ENCODE peak calls at places on chromosome 2, in eight cellular contexts. One of them, this sample, is unnamed.

GRCh38 chr2:64332300-64332699 is 121.7 kb upstream of the LGALSL start:
- DNase-seq in prostate gland: no peak
- DNase-seq in uterus: no peak
- DNase-seq in K562: no peak
- DNase-seq in suprapubic skin: peak; percentile 6
- DNase-seq in body of pancreas: no peak
- DNase-seq in IMR-90: peak; percentile 5
- DNase-seq in A549: no peak
- DNase-seq in this sample: no peak

GRCh38 chr2:45938649-45939511 is 287.4 kb downstream of the PRKCE start:
- DNase-seq in body of pancreas: peak; percentile 87
- DNase-seq in IMR-90: peak; percentile 97
- DNase-seq in prostate gland: peak; percentile 90
- DNase-seq in A549: peak; percentile 99
- DNase-seq in uterus: peak; percentile 81
- DNase-seq in suprapubic skin: peak; percentile 85
- DNase-seq in K562: no peak
- DNase-seq in this sample: peak; percentile 65

GRCh38 chr2:46239175-46239846 is 57.9 kb upstream of the EPAS1 start:
- DNase-seq in body of pancreas: peak; percentile 11
- DNase-seq in IMR-90: no peak
- DNase-seq in prostate gland: no peak
- DNase-seq in uterus: no peak
- DNase-seq in K562: no peak
- DNase-seq in A549: no peak
- DNase-seq in suprapubic skin: no peak
- DNase-seq in this sample: no peak

GRCh38 chr2:7992612-7993596 is 689.0 kb upstream of the ID2 start:
- DNase-seq in prostate gland: no peak
- DNase-seq in body of pancreas: no peak
- DNase-seq in K562: no peak
- DNase-seq in IMR-90: peak; percentile 49
- DNase-seq in uterus: no peak
- DNase-seq in suprapubic skin: no peak
- DNase-seq in A549: no peak
- DNase-seq in this sample: no peak

GRCh38 chr2:164651361-164651760 is 30.1 kb upstream of the GRB14 start:
- DNase-seq in prostate gland: no peak
- DNase-seq in IMR-90: no peak
- DNase-seq in body of pancreas: no peak
- DNase-seq in suprapubic skin: no peak
- DNase-seq in A549: no peak
- DNase-seq in K562: no peak
- DNase-seq in uterus: no peak
- DNase-seq in this sample: no peak

GRCh38 chr2:60426908-60427307 is 126.5 kb downstream of the BCL11A start:
- DNase-seq in uterus: no peak
- DNase-seq in K562: no peak
- DNase-seq in body of pancreas: peak; percentile 24
- DNase-seq in A549: no peak
- DNase-seq in prostate gland: no peak
- DNase-seq in IMR-90: no peak
- DNase-seq in suprapubic skin: no peak
- DNase-seq in this sample: no peak

GRCh38 chr2:202034249-202035088 is 814 bp downstream of the FZD7 start:
- DNase-seq in suprapubic skin: no peak
- DNase-seq in K562: peak; percentile 32
- DNase-seq in IMR-90: no peak
- DNase-seq in uterus: peak; percentile 40
- DNase-seq in prostate gland: peak; percentile 30
- DNase-seq in body of pancreas: no peak
- DNase-seq in A549: peak; percentile 52
- DNase-seq in this sample: peak; percentile 22

GRCh38 chr2:31227711-31228125 is 6.2 kb upstream of the EHD3 start:
- DNase-seq in suprapubic skin: no peak
- DNase-seq in IMR-90: peak; percentile 51
- DNase-seq in body of pancreas: no peak
- DNase-seq in prostate gland: peak; percentile 69
- DNase-seq in A549: no peak
- DNase-seq in K562: no peak
- DNase-seq in uterus: no peak
- DNase-seq in this sample: no peak

GRCh38 chr2:8515390-8515761 is 166.5 kb upstream of the ID2 start:
- DNase-seq in prostate gland: no peak
- DNase-seq in A549: no peak
- DNase-seq in body of pancreas: peak; percentile 52
- DNase-seq in K562: no peak
- DNase-seq in uterus: no peak
- DNase-seq in IMR-90: no peak
- DNase-seq in suprapubic skin: no peak
- DNase-seq in this sample: no peak

GRCh38 chr2:239629936-239630617 is 229.3 kb upstream of the HDAC4 start:
- DNase-seq in body of pancreas: no peak
- DNase-seq in uterus: no peak
- DNase-seq in IMR-90: no peak
- DNase-seq in suprapubic skin: no peak
- DNase-seq in prostate gland: no peak
- DNase-seq in K562: no peak
- DNase-seq in A549: no peak
- DNase-seq in this sample: no peak

GRCh38 chr2:235463893-235464292 is 29.9 kb upstream of the AGAP1 start:
- DNase-seq in IMR-90: no peak
- DNase-seq in suprapubic skin: no peak
- DNase-seq in prostate gland: no peak
- DNase-seq in K562: no peak
- DNase-seq in uterus: no peak
- DNase-seq in body of pancreas: peak; percentile 50
- DNase-seq in A549: no peak
- DNase-seq in this sample: no peak

GRCh38 chr2:27955762-27956161 is 65.2 kb downstream of the BABAM2 start:
- DNase-seq in K562: no peak
- DNase-seq in prostate gland: no peak
- DNase-seq in uterus: no peak
- DNase-seq in A549: no peak
- DNase-seq in suprapubic skin: no peak
- DNase-seq in IMR-90: peak; percentile 11
- DNase-seq in body of pancreas: no peak
- DNase-seq in this sample: no peak

GRCh38 chr2:146997945-146998344 is 846.9 kb upstream of the ACVR2A start:
- DNase-seq in prostate gland: no peak
- DNase-seq in A549: no peak
- DNase-seq in K562: no peak
- DNase-seq in IMR-90: no peak
- DNase-seq in suprapubic skin: no peak
- DNase-seq in uterus: no peak
- DNase-seq in body of pancreas: no peak
- DNase-seq in this sample: no peak

GRCh38 chr2:168912466-168913170 is 11.5 kb downstream of the G6PC2 start:
- DNase-seq in prostate gland: no peak
- DNase-seq in suprapubic skin: no peak
- DNase-seq in uterus: peak; percentile 37
- DNase-seq in A549: no peak
- DNase-seq in IMR-90: peak; percentile 4
- DNase-seq in K562: no peak
- DNase-seq in body of pancreas: peak; percentile 27
- DNase-seq in this sample: no peak

GRCh38 chr2:223681125-223681524 is 79.0 kb upstream of the SCG2 start:
- DNase-seq in uterus: no peak
- DNase-seq in K562: no peak
- DNase-seq in A549: no peak
- DNase-seq in IMR-90: no peak
- DNase-seq in body of pancreas: no peak
- DNase-seq in suprapubic skin: no peak
- DNase-seq in prostate gland: no peak
- DNase-seq in this sample: no peak

GRCh38 chr2:72895759-72896281 is 8.6 kb downstream of the SPR start:
- DNase-seq in A549: no peak
- DNase-seq in suprapubic skin: no peak
- DNase-seq in IMR-90: peak; percentile 55
- DNase-seq in body of pancreas: peak; percentile 39
- DNase-seq in K562: no peak
- DNase-seq in uterus: peak; percentile 34
- DNase-seq in prostate gland: peak; percentile 37
- DNase-seq in this sample: no peak

GRCh38 chr2:150127995-150128394 is 359.5 kb downstream of the RND3 start:
- DNase-seq in IMR-90: peak; percentile 80
- DNase-seq in K562: no peak
- DNase-seq in suprapubic skin: no peak
- DNase-seq in A549: no peak
- DNase-seq in body of pancreas: no peak
- DNase-seq in prostate gland: no peak
- DNase-seq in uterus: no peak
- DNase-seq in this sample: no peak

GRCh38 chr2:120400546-120400945 is 54.6 kb downstream of the INHBB start:
- DNase-seq in body of pancreas: no peak
- DNase-seq in uterus: no peak
- DNase-seq in prostate gland: no peak
- DNase-seq in A549: no peak
- DNase-seq in suprapubic skin: peak; percentile 70
- DNase-seq in K562: no peak
- DNase-seq in IMR-90: no peak
- DNase-seq in this sample: no peak

GRCh38 chr2:213016166-213016983 is 135.0 kb downstream of the IKZF2 start:
- DNase-seq in IMR-90: no peak
- DNase-seq in suprapubic skin: no peak
- DNase-seq in uterus: no peak
- DNase-seq in body of pancreas: no peak
- DNase-seq in A549: no peak
- DNase-seq in K562: no peak
- DNase-seq in prostate gland: no peak
- DNase-seq in this sample: no peak

GRCh38 chr2:7450188-7451156 is 533.3 kb downstream of the RNF144A start:
- DNase-seq in K562: no peak
- DNase-seq in IMR-90: no peak
- DNase-seq in body of pancreas: no peak
- DNase-seq in uterus: no peak
- DNase-seq in suprapubic skin: no peak
- DNase-seq in A549: no peak
- DNase-seq in prostate gland: no peak
- DNase-seq in this sample: no peak

GRCh38 chr2:54962935-54963334 is 87.3 kb downstream of the RTN4 start:
- DNase-seq in A549: no peak
- DNase-seq in body of pancreas: no peak
- DNase-seq in suprapubic skin: no peak
- DNase-seq in IMR-90: no peak
- DNase-seq in uterus: no peak
- DNase-seq in prostate gland: no peak
- DNase-seq in K562: no peak
- DNase-seq in this sample: no peak
- TF ChIP-seq POLR2A in A549: no peak
- TF ChIP-seq POLR2A in body of pancreas: no peak
- TF ChIP-seq POLR2A in suprapubic skin: no peak
- TF ChIP-seq POLR2A in IMR-90: no peak
- TF ChIP-seq POLR2A in uterus: no peak
- TF ChIP-seq POLR2A in prostate gland: no peak
- TF ChIP-seq POLR2A in K562: no peak
- TF ChIP-seq POLR2A in this sample: no peak

DNA sequence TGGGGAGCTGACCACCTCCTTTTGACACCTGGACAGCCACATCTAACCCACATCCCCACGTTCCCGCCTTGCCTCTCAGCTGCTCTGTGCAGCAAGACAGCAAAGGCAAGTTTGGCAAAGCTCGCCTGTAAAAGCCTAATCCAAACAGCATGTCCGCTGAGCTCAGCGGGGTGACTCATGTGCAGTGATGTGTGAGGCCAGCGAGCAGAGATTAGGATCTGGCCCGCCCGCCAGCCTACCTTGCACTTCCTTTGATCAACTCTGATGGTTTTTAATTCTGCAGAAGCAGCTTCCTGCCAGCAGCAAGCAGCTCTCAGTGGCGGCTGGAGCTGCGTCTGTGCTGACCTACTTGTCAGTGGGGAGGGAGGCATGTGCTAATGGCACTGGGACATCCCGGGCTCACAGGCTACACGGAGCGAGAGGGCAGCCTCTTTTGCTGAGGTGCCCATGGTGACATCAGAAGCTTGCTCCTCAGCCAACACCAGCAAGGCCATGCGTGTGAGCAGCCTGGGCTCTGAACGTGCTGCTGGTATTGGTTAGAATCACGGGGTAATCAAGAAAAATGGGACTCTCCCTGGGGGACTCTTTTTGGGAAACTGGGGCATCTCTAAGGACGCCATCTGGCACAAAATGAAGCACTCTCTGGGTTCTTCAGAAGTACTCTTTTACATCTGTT is 36.0 kb upstream of the EML4 start:
- DNase-seq in A549: peak; percentile 94
- DNase-seq in IMR-90: peak; percentile 98
- DNase-seq in uterus: peak; percentile 83
- DNase-seq in K562: peak; percentile 56
- DNase-seq in prostate gland: peak; percentile 94
- DNase-seq in suprapubic skin: peak; percentile 94
- DNase-seq in body of pancreas: peak; percentile 93
- DNase-seq in this sample: peak; percentile 65
- TF ChIP-seq POLR2A in A549: no peak
- TF ChIP-seq POLR2A in IMR-90: peak; percentile 52
- TF ChIP-seq POLR2A in uterus: peak; percentile 24
- TF ChIP-seq POLR2A in K562: no peak
- TF ChIP-seq POLR2A in prostate gland: no peak
- TF ChIP-seq POLR2A in suprapubic skin: no peak
- TF ChIP-seq POLR2A in body of pancreas: peak; percentile 59
- TF ChIP-seq POLR2A in this sample: no peak

GRCh38 chr2:42340045-42340937 is 20.7 kb downstream of the COX7A2L start:
- DNase-seq in suprapubic skin: no peak
- DNase-seq in uterus: no peak
- DNase-seq in IMR-90: no peak
- DNase-seq in K562: no peak
- DNase-seq in prostate gland: no peak
- DNase-seq in body of pancreas: no peak
- DNase-seq in A549: no peak
- DNase-seq in this sample: no peak

GRCh38 chr2:42345986-42346385 is 15.0 kb downstream of the COX7A2L start:
- DNase-seq in body of pancreas: no peak
- DNase-seq in A549: no peak
- DNase-seq in K562: no peak
- DNase-seq in suprapubic skin: no peak
- DNase-seq in uterus: no peak
- DNase-seq in IMR-90: no peak
- DNase-seq in prostate gland: no peak
- DNase-seq in this sample: no peak

GRCh38 chr2:42340938-42341636 is 19.9 kb downstream of the COX7A2L start:
- DNase-seq in suprapubic skin: no peak
- DNase-seq in prostate gland: no peak
- DNase-seq in IMR-90: no peak
- DNase-seq in K562: no peak
- DNase-seq in body of pancreas: no peak
- DNase-seq in uterus: no peak
- DNase-seq in A549: no peak
- DNase-seq in this sample: no peak

GRCh38 chr2:42342061-42342794 is 18.8 kb downstream of the COX7A2L start:
- DNase-seq in uterus: peak; percentile 43
- DNase-seq in suprapubic skin: no peak
- DNase-seq in body of pancreas: peak; percentile 65
- DNase-seq in K562: no peak
- DNase-seq in IMR-90: peak; percentile 92
- DNase-seq in prostate gland: no peak
- DNase-seq in A549: no peak
- DNase-seq in this sample: peak; percentile 80

GRCh38 chr2:42342795-42343241 is 18.2 kb downstream of the COX7A2L start:
- DNase-seq in body of pancreas: no peak
- DNase-seq in suprapubic skin: no peak
- DNase-seq in A549: no peak
- DNase-seq in prostate gland: no peak
- DNase-seq in uterus: no peak
- DNase-seq in IMR-90: no peak
- DNase-seq in K562: no peak
- DNase-seq in this sample: no peak
- TF ChIP-seq POLR2A in body of pancreas: no peak
- TF ChIP-seq POLR2A in suprapubic skin: no peak
- TF ChIP-seq POLR2A in A549: no peak
- TF ChIP-seq POLR2A in prostate gland: no peak
- TF ChIP-seq POLR2A in uterus: no peak
- TF ChIP-seq POLR2A in IMR-90: no peak
- TF ChIP-seq POLR2A in K562: no peak
- TF ChIP-seq POLR2A in this sample: no peak

GRCh38 chr2:24123212-24124002 is at the start of the genes FAM228B and PFN4:
- DNase-seq in IMR-90: peak; percentile 76
- DNase-seq in prostate gland: peak; percentile 86
- DNase-seq in suprapubic skin: peak; percentile 92
- DNase-seq in A549: peak; percentile 91
- DNase-seq in uterus: peak; percentile 87
- DNase-seq in K562: peak; percentile 90
- DNase-seq in body of pancreas: peak; percentile 90
- DNase-seq in this sample: peak; percentile 89
- TF ChIP-seq POLR2A in IMR-90: peak; percentile 50
- TF ChIP-seq POLR2A in prostate gland: peak; percentile 69
- TF ChIP-seq POLR2A in suprapubic skin: peak; percentile 8
- TF ChIP-seq POLR2A in A549: peak; percentile 55
- TF ChIP-seq POLR2A in uterus: peak; percentile 91
- TF ChIP-seq POLR2A in K562: peak; percentile 86
- TF ChIP-seq POLR2A in body of pancreas: peak; percentile 74
- TF ChIP-seq POLR2A in this sample: peak; percentile 60